ENCODE peak calls at places on chromosomes 4 and X, in seven cellular contexts. One of them, this sample, is unnamed.

GRCh38 chr4:5137226-5137625 is 85.9 kb downstream of the STK32B start:
- DNase-seq in Jurkat, Clone E6-1: no peak
- DNase-seq in GDM1: no peak
- DNase-seq in pancreas: no peak
- DNase-seq in NCI-H2171 treated with DMSO at 0.1 percent for 48 hours: no peak
- DNase-seq in K562: no peak
- DNase-seq in stimulated activated CD4-positive, alpha-beta T cell treated with anti-CD3 and anti-CD28 coated beads, Interleukin-1b, Interleukin-23, amount 100 ng/mL, for 24 hours: no peak
- DNase-seq in this sample: no peak

GRCh38 chr4:73870260-73870659 is 1.1 kb downstream of the CXCL1 start:
- DNase-seq in GDM1: no peak
- DNase-seq in Jurkat, Clone E6-1: no peak
- DNase-seq in NCI-H2171 treated with DMSO at 0.1 percent for 48 hours: no peak
- DNase-seq in K562: no peak
- DNase-seq in stimulated activated CD4-positive, alpha-beta T cell treated with anti-CD3 and anti-CD28 coated beads, Interleukin-1b, Interleukin-23, amount 100 ng/mL, for 24 hours: no peak
- DNase-seq in pancreas: peak; percentile 15
- DNase-seq in this sample: no peak

GRCh38 chrX:40007746-40008705 is 89.7 kb downstream of the BCOR start:
- DNase-seq in stimulated activated CD4-positive, alpha-beta T cell treated with anti-CD3 and anti-CD28 coated beads, Interleukin-1b, Interleukin-23, amount 100 ng/mL, for 24 hours: no peak
- DNase-seq in K562: no peak
- DNase-seq in GDM1: no peak
- DNase-seq in Jurkat, Clone E6-1: no peak
- DNase-seq in pancreas: no peak
- DNase-seq in NCI-H2171 treated with DMSO at 0.1 percent for 48 hours: peak; percentile 63
- DNase-seq in this sample: no peak

GRCh38 chr4:183797445-183798248 is 107.5 kb upstream of the STOX2 start:
- DNase-seq in NCI-H2171 treated with DMSO at 0.1 percent for 48 hours: peak; percentile 7
- DNase-seq in stimulated activated CD4-positive, alpha-beta T cell treated with anti-CD3 and anti-CD28 coated beads, Interleukin-1b, Interleukin-23, amount 100 ng/mL, for 24 hours: no peak
- DNase-seq in K562: no peak
- DNase-seq in pancreas: peak; percentile 53
- DNase-seq in Jurkat, Clone E6-1: no peak
- DNase-seq in GDM1: no peak
- DNase-seq in this sample: no peak

GRCh38 chrX:39017716-39018115 is 216.5 kb downstream of the MID1IP1 start:
- DNase-seq in pancreas: no peak
- DNase-seq in stimulated activated CD4-positive, alpha-beta T cell treated with anti-CD3 and anti-CD28 coated beads, Interleukin-1b, Interleukin-23, amount 100 ng/mL, for 24 hours: no peak
- DNase-seq in GDM1: no peak
- DNase-seq in Jurkat, Clone E6-1: no peak
- DNase-seq in K562: no peak
- DNase-seq in NCI-H2171 treated with DMSO at 0.1 percent for 48 hours: no peak
- DNase-seq in this sample: no peak

GRCh38 chr4:88352062-88352461 is 26.6 kb upstream of the HERC6 start:
- DNase-seq in K562: no peak
- DNase-seq in stimulated activated CD4-positive, alpha-beta T cell treated with anti-CD3 and anti-CD28 coated beads, Interleukin-1b, Interleukin-23, amount 100 ng/mL, for 24 hours: no peak
- DNase-seq in GDM1: no peak
- DNase-seq in Jurkat, Clone E6-1: no peak
- DNase-seq in NCI-H2171 treated with DMSO at 0.1 percent for 48 hours: no peak
- DNase-seq in pancreas: no peak
- DNase-seq in this sample: no peak

GRCh38 chr4:7557447-7557846 is 122.7 kb upstream of the PSAPL1 start:
- DNase-seq in pancreas: no peak
- DNase-seq in K562: no peak
- DNase-seq in Jurkat, Clone E6-1: no peak
- DNase-seq in stimulated activated CD4-positive, alpha-beta T cell treated with anti-CD3 and anti-CD28 coated beads, Interleukin-1b, Interleukin-23, amount 100 ng/mL, for 24 hours: no peak
- DNase-seq in NCI-H2171 treated with DMSO at 0.1 percent for 48 hours: no peak
- DNase-seq in GDM1: no peak
- DNase-seq in this sample: no peak

GRCh38 chr4:16745009-16745408 is 153.4 kb downstream of the LDB2 start:
- DNase-seq in pancreas: no peak
- DNase-seq in Jurkat, Clone E6-1: no peak
- DNase-seq in GDM1: no peak
- DNase-seq in K562: no peak
- DNase-seq in NCI-H2171 treated with DMSO at 0.1 percent for 48 hours: no peak
- DNase-seq in stimulated activated CD4-positive, alpha-beta T cell treated with anti-CD3 and anti-CD28 coated beads, Interleukin-1b, Interleukin-23, amount 100 ng/mL, for 24 hours: no peak
- DNase-seq in this sample: no peak

GRCh38 chrX:39823424-39823823 is 274.3 kb downstream of the BCOR start:
- DNase-seq in K562: no peak
- DNase-seq in stimulated activated CD4-positive, alpha-beta T cell treated with anti-CD3 and anti-CD28 coated beads, Interleukin-1b, Interleukin-23, amount 100 ng/mL, for 24 hours: no peak
- DNase-seq in NCI-H2171 treated with DMSO at 0.1 percent for 48 hours: no peak
- DNase-seq in pancreas: no peak
- DNase-seq in GDM1: no peak
- DNase-seq in Jurkat, Clone E6-1: no peak
- DNase-seq in this sample: no peak